ENCODE peak calls at places on chromosomes 4 and X, in eight cellular contexts. One of them, this sample, is unnamed.

GRCh38 chrX:123277347-123277746 is 93.3 kb downstream of the GRIA3 start:
- DNase-seq in mammary epithelial cell: no peak
- DNase-seq in vagina: no peak
- DNase-seq in GM23338: peak; percentile 17
- DNase-seq in mesendoderm: no peak
- DNase-seq in K562: no peak
- DNase-seq in cardiac muscle cell: no peak
- DNase-seq in colonic mucosa: no peak
- DNase-seq in this sample: peak; percentile 16

GRCh38 chr4:182776376-182777058 is 140.7 kb downstream of the DCTD start:
- DNase-seq in mammary epithelial cell: no peak
- DNase-seq in vagina: no peak
- DNase-seq in GM23338: no peak
- DNase-seq in mesendoderm: peak; percentile 43
- DNase-seq in K562: no peak
- DNase-seq in cardiac muscle cell: no peak
- DNase-seq in colonic mucosa: no peak
- DNase-seq in this sample: no peak

GRCh38 chrX:40063555-40063954 is 34.2 kb downstream of the BCOR start:
- DNase-seq in mammary epithelial cell: no peak
- DNase-seq in vagina: no peak
- DNase-seq in GM23338: no peak
- DNase-seq in mesendoderm: no peak
- DNase-seq in K562: no peak
- DNase-seq in cardiac muscle cell: no peak
- DNase-seq in colonic mucosa: no peak
- DNase-seq in this sample: no peak

GRCh38 chrX:130975947-130976346 is 72.9 kb upstream of the ENOX2 start:
- DNase-seq in mammary epithelial cell: peak; percentile 30
- DNase-seq in vagina: no peak
- DNase-seq in GM23338: peak; percentile 58
- DNase-seq in mesendoderm: peak; percentile 15
- DNase-seq in K562: peak; percentile 69
- DNase-seq in cardiac muscle cell: peak; percentile 55
- DNase-seq in colonic mucosa: peak; percentile 42
- DNase-seq in this sample: peak; percentile 26

GRCh38 chrX:30961387-30961786 is 72.3 kb upstream of the TAB3 start:
- DNase-seq in mammary epithelial cell: no peak
- DNase-seq in vagina: no peak
- DNase-seq in GM23338: no peak
- DNase-seq in mesendoderm: no peak
- DNase-seq in K562: no peak
- DNase-seq in cardiac muscle cell: no peak
- DNase-seq in colonic mucosa: no peak
- DNase-seq in this sample: no peak

GRCh38 chrX:150155396-150156048 is 207.6 kb upstream of the MAMLD1 start:
- DNase-seq in mammary epithelial cell: peak; percentile 28
- DNase-seq in vagina: peak; percentile 76
- DNase-seq in GM23338: no peak
- DNase-seq in mesendoderm: no peak
- DNase-seq in K562: no peak
- DNase-seq in cardiac muscle cell: peak; percentile 63
- DNase-seq in colonic mucosa: peak; percentile 28
- DNase-seq in this sample: peak; percentile 8

GRCh38 chr4:138348055-138348454 is 105.9 kb upstream of the SLC7A11 start:
- DNase-seq in mammary epithelial cell: peak; percentile 93
- DNase-seq in vagina: no peak
- DNase-seq in GM23338: no peak
- DNase-seq in mesendoderm: no peak
- DNase-seq in K562: no peak
- DNase-seq in cardiac muscle cell: no peak
- DNase-seq in colonic mucosa: no peak
- DNase-seq in this sample: peak; percentile 81

GRCh38 chr4:98468744-98469143 is 189.7 kb downstream of the TSPAN5 start:
- DNase-seq in mammary epithelial cell: no peak
- DNase-seq in vagina: no peak
- DNase-seq in GM23338: no peak
- DNase-seq in mesendoderm: no peak
- DNase-seq in K562: peak; percentile 12
- DNase-seq in cardiac muscle cell: peak; percentile 78
- DNase-seq in colonic mucosa: no peak
- DNase-seq in this sample: no peak

GRCh38 chr4:99968330-99968729 is 18.3 kb upstream of the H2AZ1 start:
- DNase-seq in mammary epithelial cell: peak; percentile 47
- DNase-seq in vagina: no peak
- DNase-seq in GM23338: peak; percentile 4
- DNase-seq in mesendoderm: peak; percentile 84
- DNase-seq in K562: no peak
- DNase-seq in cardiac muscle cell: peak; percentile 12
- DNase-seq in colonic mucosa: no peak
- DNase-seq in this sample: peak; percentile 57

GRCh38 chrX:29851971-29852605 is 363.3 kb upstream of the MAGEB2 start:
- DNase-seq in mammary epithelial cell: no peak
- DNase-seq in vagina: no peak
- DNase-seq in GM23338: no peak
- DNase-seq in mesendoderm: no peak
- DNase-seq in K562: no peak
- DNase-seq in cardiac muscle cell: no peak
- DNase-seq in colonic mucosa: no peak
- DNase-seq in this sample: no peak

GRCh38 chr4:187363453-187363852 is 632.1 kb upstream of the ZFP42 start:
- DNase-seq in mammary epithelial cell: no peak
- DNase-seq in vagina: no peak
- DNase-seq in GM23338: no peak
- DNase-seq in mesendoderm: no peak
- DNase-seq in K562: no peak
- DNase-seq in cardiac muscle cell: no peak
- DNase-seq in colonic mucosa: no peak
- DNase-seq in this sample: no peak

GRCh38 chr4:52780206-52780605 is 29.0 kb upstream of the ERVMER34-1 start:
- DNase-seq in mammary epithelial cell: no peak
- DNase-seq in vagina: no peak
- DNase-seq in GM23338: no peak
- DNase-seq in mesendoderm: no peak
- DNase-seq in K562: no peak
- DNase-seq in cardiac muscle cell: peak; percentile 64
- DNase-seq in colonic mucosa: no peak
- DNase-seq in this sample: peak; percentile 28

GRCh38 chr4:157550028-157550427 is 329.5 kb downstream of the GRIA2 start:
- DNase-seq in mammary epithelial cell: no peak
- DNase-seq in vagina: no peak
- DNase-seq in GM23338: no peak
- DNase-seq in mesendoderm: no peak
- DNase-seq in K562: no peak
- DNase-seq in cardiac muscle cell: no peak
- DNase-seq in colonic mucosa: no peak
- DNase-seq in this sample: no peak

GRCh38 chr4:40281099-40281498 is 54.0 kb upstream of the CHRNA9 start:
- DNase-seq in mammary epithelial cell: no peak
- DNase-seq in vagina: no peak
- DNase-seq in GM23338: no peak
- DNase-seq in mesendoderm: no peak
- DNase-seq in K562: no peak
- DNase-seq in cardiac muscle cell: no peak
- DNase-seq in colonic mucosa: no peak
- DNase-seq in this sample: no peak

GRCh38 chrX:18833071-18833731 is 125.8 kb downstream of the PPEF1 start:
- DNase-seq in mammary epithelial cell: no peak
- DNase-seq in vagina: no peak
- DNase-seq in GM23338: peak; percentile 3
- DNase-seq in mesendoderm: no peak
- DNase-seq in K562: no peak
- DNase-seq in cardiac muscle cell: peak; percentile 36
- DNase-seq in colonic mucosa: no peak
- DNase-seq in this sample: no peak

GRCh38 chr4:149031399-149031798 is 589.2 kb upstream of the NR3C2 start:
- DNase-seq in mammary epithelial cell: peak; percentile 11
- DNase-seq in vagina: no peak
- DNase-seq in GM23338: peak; percentile 62
- DNase-seq in mesendoderm: peak; percentile 59
- DNase-seq in K562: no peak
- DNase-seq in cardiac muscle cell: peak; percentile 9
- DNase-seq in colonic mucosa: peak; percentile 33
- DNase-seq in this sample: peak; percentile 17

GRCh38 chrX:133921764-133922389 is 63.5 kb downstream of the GPC3 start:
- DNase-seq in mammary epithelial cell: peak; percentile 28
- DNase-seq in vagina: no peak
- DNase-seq in GM23338: peak; percentile 82
- DNase-seq in mesendoderm: peak; percentile 88
- DNase-seq in K562: peak; percentile 35
- DNase-seq in cardiac muscle cell: peak; percentile 45
- DNase-seq in colonic mucosa: peak; percentile 62
- DNase-seq in this sample: peak; percentile 13

GRCh38 chr4:145829629-145830395 is 108.8 kb downstream of the ZNF827 start:
- DNase-seq in mammary epithelial cell: no peak
- DNase-seq in vagina: no peak
- DNase-seq in GM23338: no peak
- DNase-seq in mesendoderm: no peak
- DNase-seq in K562: no peak
- DNase-seq in cardiac muscle cell: no peak
- DNase-seq in colonic mucosa: no peak
- DNase-seq in this sample: no peak

DNA sequence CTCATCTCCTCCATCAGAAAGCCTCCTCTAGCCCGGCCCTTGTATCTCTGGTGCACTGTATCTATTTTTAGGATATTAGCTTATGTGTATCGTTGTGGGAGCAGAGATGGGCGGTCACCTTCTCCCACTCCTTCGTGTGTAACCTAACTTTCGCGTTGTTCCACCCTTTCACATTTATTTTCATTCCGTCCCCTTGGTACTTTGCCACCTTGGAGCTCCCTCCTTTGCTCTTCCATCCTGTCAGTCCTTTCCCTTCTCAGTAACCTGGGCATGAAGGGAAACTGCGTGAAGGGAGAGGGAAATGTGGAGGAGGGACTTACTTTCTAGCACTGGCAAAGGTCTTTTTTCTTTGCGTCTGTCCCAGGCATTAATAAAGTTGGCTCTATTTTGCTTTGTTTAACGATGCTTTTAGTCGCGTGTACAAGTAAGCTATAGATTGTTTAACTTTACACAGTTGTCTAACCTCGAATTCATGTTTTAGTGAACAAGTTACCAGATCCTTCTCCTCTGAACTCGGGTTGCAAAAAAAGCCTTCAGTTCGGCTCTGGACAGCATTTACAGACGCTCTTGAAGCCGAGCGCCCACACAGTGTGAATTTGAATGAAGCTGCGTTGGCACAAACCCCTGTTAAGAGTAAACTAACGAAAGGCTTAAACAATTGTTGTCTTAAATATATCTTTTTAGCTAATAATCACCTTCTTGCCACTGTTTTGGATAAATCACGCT is 3.9 kb downstream of the PCDH10 start:
- DNase-seq in mammary epithelial cell: no peak
- DNase-seq in vagina: no peak
- DNase-seq in GM23338: peak; percentile 8
- DNase-seq in mesendoderm: peak; percentile 23
- DNase-seq in K562: no peak
- DNase-seq in cardiac muscle cell: peak; percentile 25
- DNase-seq in colonic mucosa: no peak
- DNase-seq in this sample: no peak
- H3K4me1 ChIP-seq in mammary epithelial cell: peaks cover 22% of the 10 kb centered on the region
- H3K4me1 ChIP-seq in vagina: peaks cover 44% of the 10 kb centered on the region
- H3K4me1 ChIP-seq in GM23338: peaks cover 36% of the 10 kb centered on the region
- H3K4me1 ChIP-seq in mesendoderm: no peaks in the 10 kb centered on the region
- H3K4me1 ChIP-seq in K562: no peaks in the 10 kb centered on the region
- H3K4me1 ChIP-seq in cardiac muscle cell: peaks cover 6% of the 10 kb centered on the region
- H3K4me1 ChIP-seq in colonic mucosa: no peaks in the 10 kb centered on the region
- H3K4me1 ChIP-seq in this sample: no peaks in the 10 kb centered on the region

GRCh38 chr4:126906466-126906865 is 726.3 kb upstream of the INTU start:
- DNase-seq in mammary epithelial cell: no peak
- DNase-seq in vagina: no peak
- DNase-seq in GM23338: peak; percentile 44
- DNase-seq in mesendoderm: peak; percentile 38
- DNase-seq in K562: no peak
- DNase-seq in cardiac muscle cell: no peak
- DNase-seq in colonic mucosa: no peak
- DNase-seq in this sample: no peak
- H3K4me1 ChIP-seq in mammary epithelial cell: no peaks in the 10 kb centered on the region
- H3K4me1 ChIP-seq in vagina: no peaks in the 10 kb centered on the region
- H3K4me1 ChIP-seq in GM23338: no peaks in the 10 kb centered on the region
- H3K4me1 ChIP-seq in mesendoderm: no peaks in the 10 kb centered on the region
- H3K4me1 ChIP-seq in K562: no peaks in the 10 kb centered on the region
- H3K4me1 ChIP-seq in cardiac muscle cell: no peaks in the 10 kb centered on the region
- H3K4me1 ChIP-seq in colonic mucosa: no peaks in the 10 kb centered on the region
- H3K4me1 ChIP-seq in this sample: no peaks in the 10 kb centered on the region

DNA sequence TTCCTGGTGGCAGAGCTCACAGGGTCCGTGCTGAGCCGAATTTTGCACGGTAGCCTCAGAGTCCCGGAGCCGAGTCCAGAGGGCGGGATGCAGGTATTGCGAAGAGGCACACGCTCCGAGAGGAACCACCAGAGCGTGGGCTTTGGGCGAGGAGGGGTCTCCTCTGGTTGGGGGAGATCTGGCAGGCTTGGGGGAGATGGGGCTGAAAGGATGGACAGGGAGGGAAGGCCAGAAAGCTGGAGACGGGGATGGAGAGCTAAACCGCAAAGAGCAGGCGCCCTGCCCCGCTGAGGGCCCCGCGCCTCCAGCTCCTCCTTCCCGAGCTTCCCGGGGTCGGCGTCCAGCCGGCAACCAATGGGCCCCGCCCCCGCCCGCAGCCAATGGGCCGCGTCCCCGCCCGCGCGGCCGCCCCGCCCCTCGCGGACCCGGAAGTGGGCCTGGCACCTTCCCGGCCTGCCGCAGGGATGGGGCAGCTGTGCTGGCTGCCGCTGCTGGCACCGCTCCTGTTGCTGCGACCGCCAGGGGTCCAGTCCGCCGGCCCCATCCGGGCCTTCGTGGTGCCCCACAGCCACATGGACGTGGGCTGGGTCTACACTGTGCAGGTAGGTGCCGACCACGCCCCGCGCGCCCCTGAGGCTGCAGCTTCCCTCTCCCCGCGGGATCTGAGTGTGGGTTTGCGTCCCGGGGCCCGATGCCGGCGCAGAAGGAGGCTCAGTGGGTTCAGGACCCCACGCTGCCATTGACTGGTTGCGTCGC is at the start of gene MAN2B2:
- DNase-seq in mammary epithelial cell: peak; percentile 72
- DNase-seq in vagina: no peak
- DNase-seq in GM23338: peak; percentile 92
- DNase-seq in mesendoderm: peak; percentile 88
- DNase-seq in K562: peak; percentile 89
- DNase-seq in cardiac muscle cell: peak; percentile 82
- DNase-seq in colonic mucosa: peak; percentile 92
- DNase-seq in this sample: no peak
- H3K4me1 ChIP-seq in mammary epithelial cell: peaks cover 16% of the 10 kb centered on the region
- H3K4me1 ChIP-seq in vagina: peaks cover 25% of the 10 kb centered on the region
- H3K4me1 ChIP-seq in GM23338: peaks cover 3% of the 10 kb centered on the region
- H3K4me1 ChIP-seq in mesendoderm: no peaks in the 10 kb centered on the region
- H3K4me1 ChIP-seq in K562: peaks cover 3% of the 10 kb centered on the region
- H3K4me1 ChIP-seq in cardiac muscle cell: no peaks in the 10 kb centered on the region
- H3K4me1 ChIP-seq in colonic mucosa: peaks cover 7% of the 10 kb centered on the region
- H3K4me1 ChIP-seq in this sample: no peaks in the 10 kb centered on the region

DNA sequence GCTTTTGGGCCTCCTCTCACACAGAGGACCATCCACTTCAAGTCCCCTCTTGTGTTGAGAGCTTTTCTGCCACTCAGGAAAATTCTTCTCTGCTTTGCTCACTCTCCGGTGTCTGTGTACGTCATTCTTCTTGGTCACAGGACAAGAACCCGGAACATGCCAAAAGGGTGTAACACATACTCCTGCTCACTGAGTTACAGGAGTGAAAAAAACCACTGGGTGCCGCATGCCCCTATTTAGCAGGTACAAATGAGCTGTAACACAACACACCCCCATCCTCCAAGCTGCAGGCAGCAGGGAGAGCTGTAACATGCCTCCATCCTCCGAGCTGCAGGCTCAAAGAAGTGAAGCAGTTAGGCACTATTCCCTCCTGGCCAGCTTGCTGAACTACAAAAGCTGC is 13.0 kb upstream of the CXCL2 start:
- DNase-seq in mammary epithelial cell: peak; percentile 96
- DNase-seq in vagina: no peak
- DNase-seq in GM23338: peak; percentile 37
- DNase-seq in mesendoderm: peak; percentile 48
- DNase-seq in K562: no peak
- DNase-seq in cardiac muscle cell: peak; percentile 68
- DNase-seq in colonic mucosa: no peak
- DNase-seq in this sample: peak; percentile 98
- H3K4me1 ChIP-seq in mammary epithelial cell: peaks cover 80% of the 10 kb centered on the region
- H3K4me1 ChIP-seq in vagina: peaks cover 18% of the 10 kb centered on the region
- H3K4me1 ChIP-seq in GM23338: peaks cover 3% of the 10 kb centered on the region
- H3K4me1 ChIP-seq in mesendoderm: peaks cover 9% of the 10 kb centered on the region
- H3K4me1 ChIP-seq in K562: peaks cover 17% of the 10 kb centered on the region
- H3K4me1 ChIP-seq in cardiac muscle cell: no peaks in the 10 kb centered on the region
- H3K4me1 ChIP-seq in colonic mucosa: no peaks in the 10 kb centered on the region
- H3K4me1 ChIP-seq in this sample: peaks cover 71% of the 10 kb centered on the region